ENCODE peak calls at places on chromosomes 12 and 14, in ten cellular contexts. C is A549; B is Calu3; R is activated CD8-positive, alpha-beta memory T cell treated with anti-CD3 and anti-CD28 coated beads for 48 hours; A is Daoy; E is activated CD4-positive, alpha-beta T cell treated with anti-CD3 and anti-CD28 coated beads, Interleukin-2, amount 50 U/mL, for 24 hours; T is GM12891; Y is cardiac fibroblast; J is NCI-H1105; L is GM04504. I is an unnamed sample.

GRCh38 chr14:68527329-68527851 is 265.5 kb downstream of the ZFP36L1 start:
- DNase-seq in C (peak), B (peak), R (no peak), A (peak), E (no peak), T (no peak), Y (peak), J (no peak), L (no peak), I (no peak)

GRCh38 chr12:122790393-122791075 is 16.2 kb downstream of the CCDC62 start:
- DNase-seq in C (no peak), B (no peak), R (no peak), A (peak), E (no peak), T (no peak), Y (peak), J (no peak), L (peak), I (peak)

GRCh38 chr14:65732112-65732511 is 319.6 kb downstream of the FUT8 start:
- DNase-seq in C (no peak), B (no peak), R (no peak), A (no peak), E (peak), T (peak), Y (no peak), J (no peak), L (no peak), I (no peak)

GRCh38 chr12:117587646-117588287 is 226.3 kb upstream of the NOS1 start:
- DNase-seq in C (peak), B (peak), R (peak), A (peak), E (peak), T (peak), Y (peak), J (peak), L (no peak), I (no peak)

GRCh38 chr14:72600551-72601330 is 293.2 kb downstream of the DPF3 start:
- DNase-seq in C (no peak), B (no peak), R (no peak), A (no peak), E (no peak), T (no peak), Y (no peak), J (no peak), L (no peak), I (no peak)

GRCh38 chr14:60965402-60965801 is 15.5 kb downstream of the TRMT5 start:
- DNase-seq in C (peak), B (no peak), R (no peak), A (peak), E (no peak), T (no peak), Y (peak), J (no peak), L (no peak), I (peak)

GRCh38 chr12:31991815-31992214 is 32.6 kb downstream of the RESF1 start:
- DNase-seq in C (no peak), B (no peak), R (no peak), A (no peak), E (no peak), T (no peak), Y (no peak), J (no peak), L (no peak), I (no peak)

GRCh38 chr14:61179776-61180398 is 101.3 kb downstream of the TMEM30B start:
- DNase-seq in C (no peak), B (no peak), R (no peak), A (no peak), E (no peak), T (no peak), Y (peak), J (no peak), L (no peak), I (peak)

GRCh38 chr12:127548123-127548553 is 718.8 kb upstream of the TMEM132C start:
- DNase-seq in C (no peak), B (no peak), R (no peak), A (peak), E (no peak), T (no peak), Y (peak), J (peak), L (peak), I (peak)

GRCh38 chr12:30529489-30530269 is 166.0 kb downstream of the IPO8 start:
- DNase-seq in C (no peak), B (no peak), R (no peak), A (no peak), E (no peak), T (no peak), Y (no peak), J (no peak), L (no peak), I (no peak)

GRCh38 chr12:13376627-13377373 is 180.3 kb downstream of the EMP1 start:
- DNase-seq in C (peak), B (peak), R (no peak), A (peak), E (no peak), T (no peak), Y (no peak), J (no peak), L (no peak), I (no peak)

GRCh38 chr12:3150820-3151590 is 73.8 kb downstream of the TSPAN9 start:
- DNase-seq in C (no peak), B (no peak), R (no peak), A (peak), E (no peak), T (no peak), Y (peak), J (no peak), L (no peak), I (no peak)

I was measured in GM04503.